ENCODE peak calls at places on chromosomes 13 and 19, in ten cellular contexts. V is cardiac muscle cell; K is neural progenitor cell; N is HepG2; S is IMR-90; D is effector memory CD4-positive, alpha-beta T cell; X is HCT116; G is tibial nerve; T is heart left ventricle; I is mesendoderm. Z is an unnamed sample.

GRCh38 chr13:34345601-34345939 is 527.6 kb downstream of the RFC3 start:
- DNase-seq in V (no peak), K (no peak), N (no peak), S (no peak), D (no peak), X (no peak), G (no peak), T (no peak), I (no peak), Z (no peak)

GRCh38 chr13:39051157-39051556 is 12.9 kb downstream of the NHLRC3 start:
- DNase-seq in V (peak; percentile 64), K (peak; percentile 65), N (peak; percentile 13), S (peak; percentile 50), D (no peak), X (peak; percentile 24), G (no peak), T (no peak), I (peak; percentile 52), Z (no peak)

GRCh38 chr13:33514362-33514761 is 228.8 kb upstream of the STARD13 start:
- DNase-seq in V (no peak), K (peak; percentile 36), N (no peak), S (no peak), D (no peak), X (no peak), G (no peak), T (no peak), I (peak; percentile 72), Z (no peak)

GRCh38 chr13:106373989-106374572 is 161.4 kb downstream of the EFNB2 start:
- DNase-seq in V (no peak), K (no peak), N (no peak), S (peak; percentile 73), D (no peak), X (no peak), G (no peak), T (no peak), I (no peak), Z (no peak)

GRCh38 chr13:50731400-50731799 is 112.1 kb downstream of the DLEU7 start:
- DNase-seq in V (no peak), K (no peak), N (no peak), S (peak; percentile 54), D (no peak), X (no peak), G (no peak), T (peak; percentile 37), I (no peak), Z (no peak)

GRCh38 chr19:3365447-3366103 is 808 bp upstream of the NFIC start:
- DNase-seq in V (no peak), K (no peak), N (no peak), S (peak; percentile 66), D (no peak), X (peak; percentile 40), G (no peak), T (peak; percentile 81), I (peak; percentile 24), Z (no peak)

GRCh38 chr13:110913322-110913721 is 1.5 kb downstream of the ANKRD10 start:
- DNase-seq in V (peak; percentile 18), K (peak; percentile 18), N (peak; percentile 28), S (peak; percentile 26), D (no peak), X (no peak), G (no peak), T (no peak), I (peak; percentile 21), Z (peak; percentile 79)

GRCh38 chr19:35342430-35342829 is 5.3 kb upstream of the FFAR1 start:
- DNase-seq in V (no peak), K (no peak), N (no peak), S (no peak), D (no peak), X (no peak), G (no peak), T (no peak), I (peak; percentile 53), Z (no peak)

GRCh38 chr19:38402623-38402966 is 298 bp upstream of the FAM98C start:
- DNase-seq in V (no peak), K (no peak), N (no peak), S (no peak), D (no peak), X (no peak), G (no peak), T (no peak), I (no peak), Z (no peak)

GRCh38 chr13:74129500-74130144 is 4.6 kb downstream of the KLF12 start:
- DNase-seq in V (no peak), K (no peak), N (no peak), S (no peak), D (peak; percentile 23), X (no peak), G (no peak), T (no peak), I (no peak), Z (peak; percentile 27)

GRCh38 chr19:46385636-46386035 is 27.7 kb downstream of the CCDC8 start:
- DNase-seq in V (no peak), K (no peak), N (no peak), S (no peak), D (no peak), X (no peak), G (no peak), T (no peak), I (no peak), Z (no peak)

GRCh38 chr13:27549406-27549981 is 70.8 kb downstream of the LNX2 start:
- DNase-seq in V (no peak), K (no peak), N (no peak), S (no peak), D (no peak), X (no peak), G (no peak), T (no peak), I (no peak), Z (peak; percentile 99)

GRCh38 chr19:20664917-20665781 is 3.8 kb upstream of the ZNF626 start:
- DNase-seq in V (peak; percentile 29), K (peak; percentile 89), N (peak; percentile 22), S (no peak), D (no peak), X (no peak), G (no peak), T (peak; percentile 21), I (peak; percentile 62), Z (no peak)
- H3K4me3 ChIP-seq in V (no peak overlapping the region), K (peak overlapping the region; percentile 3), N (peak overlapping the region; percentile 44), S (no peak overlapping the region), D (no peak overlapping the region), X (no peak overlapping the region), G (no peak overlapping the region), T (peak overlapping the region; percentile 18), I (no peak overlapping the region), Z (no peak overlapping the region)

GRCh38 chr13:98273824-98274786 is 97.0 kb upstream of the RNF113B start:
- DNase-seq in V (peak; percentile 29), K (peak; percentile 78), N (no peak), S (peak; percentile 40), D (no peak), X (no peak), G (no peak), T (no peak), I (peak; percentile 65), Z (no peak)

GRCh38 chr13:98272549-98272948 is 95.5 kb upstream of the RNF113B start:
- DNase-seq in V (no peak), K (peak; percentile 91), N (no peak), S (no peak), D (no peak), X (no peak), G (no peak), T (no peak), I (peak; percentile 95), Z (no peak)

GRCh38 chr13:98274921-98275487 is 97.9 kb upstream of the RNF113B start:
- DNase-seq in V (no peak), K (no peak), N (no peak), S (peak; percentile 87), D (no peak), X (no peak), G (no peak), T (no peak), I (no peak), Z (no peak)

GRCh38 chr13:98270819-98271218 is 93.8 kb upstream of the RNF113B start:
- DNase-seq in V (no peak), K (no peak), N (no peak), S (peak; percentile 17), D (no peak), X (no peak), G (no peak), T (no peak), I (no peak), Z (no peak)

GRCh38 chr13:98273067-98273823 is 96.2 kb upstream of the RNF113B start:
- DNase-seq in V (no peak), K (no peak), N (peak; percentile 92), S (no peak), D (no peak), X (no peak), G (no peak), T (no peak), I (peak; percentile 96), Z (no peak)
- H3K27ac ChIP-seq in V (peak overlapping the region; percentile 3), K (peak overlapping the region; percentile 91), N (peak overlapping the region; percentile 75), S (peak overlapping the region; percentile 63), D (no peak overlapping the region), X (no peak overlapping the region), G (no peak overlapping the region), T (no peak overlapping the region), I (peak overlapping the region; percentile 89), Z (no peak overlapping the region)

DNA sequence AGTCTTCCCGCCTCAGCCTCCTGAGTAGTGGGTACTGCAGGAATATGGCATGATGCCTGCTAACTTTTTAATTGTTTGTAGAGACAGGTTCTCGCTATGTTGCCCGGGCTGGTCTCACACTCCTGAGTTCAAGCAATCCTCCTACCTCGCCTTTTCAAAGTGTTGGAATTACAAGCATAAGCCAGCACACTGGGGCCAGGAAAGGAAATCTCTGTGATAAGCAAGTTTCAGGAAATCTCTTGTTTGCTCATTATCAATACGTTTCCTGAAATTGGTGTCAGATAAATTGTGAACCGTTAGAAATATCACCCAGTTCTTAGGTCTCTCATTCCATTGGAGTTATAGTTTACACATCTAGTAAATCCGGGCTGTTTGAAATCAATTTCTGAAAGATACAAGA is 14.2 kb downstream of the WBP4 start:
- DNase-seq in V (no peak), K (no peak), N (no peak), S (no peak), D (no peak), X (no peak), G (no peak), T (no peak), I (no peak), Z (no peak)
- H3K36me3 ChIP-seq in V (peaks cover 41% of the 10 kb centered on the region), K (peaks cover 24% of the 10 kb centered on the region), N (peaks cover 57% of the 10 kb centered on the region), S (peaks cover 33% of the 10 kb centered on the region), D (peaks cover 55% of the 10 kb centered on the region), X (peaks cover 47% of the 10 kb centered on the region), G (peaks cover 5% of the 10 kb centered on the region), T (peaks cover 97% of the 10 kb centered on the region), I (peaks cover 4% of the 10 kb centered on the region), Z (peaks cover 11% of the 10 kb centered on the region)

DNA sequence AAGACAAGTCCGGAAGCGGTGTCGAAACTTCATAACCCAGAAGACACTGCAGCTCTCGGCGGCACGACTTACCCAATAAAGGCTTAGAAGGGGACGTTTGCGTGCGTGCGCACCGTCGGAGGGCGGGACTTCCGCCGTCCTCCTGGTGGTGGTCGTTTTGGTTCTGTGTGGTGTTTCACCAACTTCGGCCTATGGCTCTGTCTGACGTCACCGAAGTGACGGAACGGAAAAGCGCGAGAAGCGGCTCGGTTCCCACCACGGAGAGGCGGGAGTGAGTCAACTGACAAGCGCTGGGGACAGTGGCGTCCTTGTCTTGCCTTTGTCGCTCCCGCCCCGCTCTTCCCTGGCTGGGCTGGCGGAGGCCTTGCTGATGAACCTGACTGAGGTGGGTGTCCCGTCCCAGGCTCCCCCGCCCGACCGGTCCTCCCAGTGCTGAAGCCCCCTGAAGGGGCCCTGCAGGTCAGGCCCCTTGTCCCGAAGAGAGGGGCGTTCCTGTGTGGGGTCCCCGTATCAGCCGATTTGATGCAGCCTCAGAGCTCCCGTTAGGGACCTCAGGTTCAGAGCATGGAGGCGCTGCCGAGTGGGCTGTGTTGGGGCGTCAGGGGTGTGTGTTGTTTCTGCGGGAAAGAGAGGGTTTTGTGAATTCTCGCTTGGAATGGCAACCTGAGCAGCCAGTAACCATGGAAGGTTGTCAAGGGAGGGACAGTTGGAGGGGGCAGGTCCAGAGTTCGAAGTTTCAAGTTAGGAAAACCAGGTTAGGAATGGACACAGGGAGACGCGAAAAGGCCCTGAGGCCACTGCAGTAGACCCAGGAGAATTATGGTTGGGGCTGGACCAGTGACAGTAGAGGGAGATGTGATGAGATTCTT is at the start of gene ZNF548:
- DNase-seq in V (peak; percentile 99), K (peak; percentile 99), N (peak; percentile 99), S (peak; percentile 100), D (peak; percentile 98), X (peak; percentile 98), G (peak; percentile 86), T (peak; percentile 96), I (peak; percentile 100), Z (peak; percentile 96)
- H3K4me3 ChIP-seq in V (peak within 1 kb of the TSS; percentile 68), K (peak within 1 kb of the TSS; percentile 74), N (peak within 1 kb of the TSS; percentile 67), S (peak within 1 kb of the TSS; percentile 50), D (peak within 1 kb of the TSS; percentile 81), X (peak within 1 kb of the TSS; percentile 85), G (peak within 1 kb of the TSS; percentile 75), T (peak within 1 kb of the TSS; percentile 97), I (peak within 1 kb of the TSS; percentile 74), Z (peak within 1 kb of the TSS; percentile 61)